ENCODE peak calls at places on chromosomes 2 and 18, in five cellular contexts. C, X, K, M and I are unnamed samples.

GRCh38 chr2:239496700-239497099 is 95.9 kb upstream of the HDAC4 start:
- DNase-seq in M (no peak), X (no peak), C (no peak), K (no peak), I (no peak)

GRCh38 chr2:84991404-84992151 is 20.6 kb downstream of the KCMF1 start:
- DNase-seq in C (no peak), X (peak; percentile 90), K (no peak), M (no peak), I (no peak)

GRCh38 chr2:196801986-196802385 is 2.5 kb upstream of the GTF3C3 start:
- DNase-seq in M (no peak), X (no peak), C (no peak), K (no peak), I (no peak)

GRCh38 chr2:156593011-156593921 is 157.1 kb downstream of the GPD2 start:
- DNase-seq in M (no peak), K (no peak), C (no peak), X (no peak), I (no peak)

GRCh38 chr2:182784777-182785176 is 68.7 kb downstream of the DNAJC10 start:
- DNase-seq in X (no peak), M (no peak), K (no peak), C (peak; percentile 10), I (no peak)

GRCh38 chr2:218023636-218024035 is 20.8 kb upstream of the TNS1 start:
- DNase-seq in K (peak; percentile 56), X (no peak), M (no peak), C (no peak), I (no peak)

GRCh38 chr18:3804336-3804735 is 354.4 kb downstream of the TGIF1 start:
- DNase-seq in M (no peak), C (no peak), X (no peak), K (no peak), I (no peak)

GRCh38 chr2:237497820-237498128 is 10.7 kb downstream of the MLPH start:
- DNase-seq in C (no peak), X (peak; percentile 67), M (no peak), K (no peak), I (no peak)

GRCh38 chr2:24730481-24730880 is 62.7 kb downstream of the PTRHD1 start:
- DNase-seq in X (no peak), C (no peak), K (no peak), M (no peak), I (no peak)

GRCh38 chr2:18752667-18753422 is 163.5 kb upstream of the NT5C1B start:
- DNase-seq in M (no peak), X (no peak), C (no peak), K (no peak), I (no peak)

GRCh38 chr2:36369163-36369562 is 13.6 kb downstream of the CRIM1 start:
- DNase-seq in M (no peak), K (no peak), X (no peak), C (no peak), I (no peak)

GRCh38 chr2:237980087-237980486 is 13.3 kb downstream of the UBE2F start:
- DNase-seq in C (no peak), X (no peak), M (no peak), K (no peak), I (no peak)

GRCh38 chr2:45330617-45331016 is 280.4 kb downstream of the SRBD1 start:
- DNase-seq in K (no peak), X (no peak), M (no peak), C (peak; percentile 34), I (no peak)

GRCh38 chr2:205390866-205391265 is 291.4 kb upstream of the NRP2 start:
- DNase-seq in X (no peak), C (no peak), M (no peak), K (no peak), I (no peak)

GRCh38 chr2:16069663-16069932 is 129.2 kb downstream of the MYCN start:
- DNase-seq in K (no peak), M (no peak), X (no peak), C (no peak), I (no peak)

GRCh38 chr2:24409700-24410556 is 49.6 kb upstream of the ITSN2 start:
- DNase-seq in K (peak; percentile 67), M (peak; percentile 47), C (peak; percentile 14), X (peak; percentile 40), I (peak; percentile 78)

GRCh38 chr2:136005462-136006205 is 20.2 kb upstream of the DARS1 start:
- DNase-seq in M (no peak), X (no peak), K (no peak), C (no peak), I (no peak)

GRCh38 chr2:219219113-219219696 is 447 bp upstream of the ABCB6 start:
- DNase-seq in C (no peak), M (no peak), K (no peak), X (no peak), I (no peak)